ENCODE peak calls at places on chromosomes 16 and 17, in four cellular contexts. O is keratinocyte, M is HCT116, V is fibroblast of lung. X is an unnamed sample.

GRCh38 chr16:16137110-16137509 is 86.2 kb downstream of the ABCC6 start:
- DNase-seq in O (no peak), M (no peak), V (no peak), X (no peak)

GRCh38 chr17:41490620-41491019 is 910 bp upstream of the KRT36 start:
- DNase-seq in O (no peak), M (no peak), V (no peak), X (no peak)

GRCh38 chr16:19384656-19385055 is 33.0 kb upstream of the TMC5 start:
- DNase-seq in O (peak), M (peak), V (no peak), X (no peak)

GRCh38 chr17:53780320-53780719 is 42.4 kb upstream of the KIF2B start:
- DNase-seq in O (no peak), M (no peak), V (no peak), X (no peak)

GRCh38 chr17:58156839-58157803 is 8.9 kb downstream of the OR4D1 start:
- DNase-seq in O (no peak), M (no peak), V (peak), X (no peak)

GRCh38 chr17:73984981-73985380 is 218.5 kb upstream of the RPL38 start:
- DNase-seq in O (no peak), M (no peak), V (no peak), X (no peak)

GRCh38 chr17:68351395-68351794 is 60.1 kb downstream of the ARSG start:
- DNase-seq in O (no peak), M (no peak), V (peak), X (no peak)

GRCh38 chr17:489758-490329 is 137.2 kb upstream of the RPH3AL start:
- DNase-seq in O (no peak), M (no peak), V (peak), X (no peak)

GRCh38 chr17:43772877-43773648 is 5.7 kb downstream of the DUSP3 start:
- DNase-seq in O (no peak), M (no peak), V (no peak), X (no peak)

DNA sequence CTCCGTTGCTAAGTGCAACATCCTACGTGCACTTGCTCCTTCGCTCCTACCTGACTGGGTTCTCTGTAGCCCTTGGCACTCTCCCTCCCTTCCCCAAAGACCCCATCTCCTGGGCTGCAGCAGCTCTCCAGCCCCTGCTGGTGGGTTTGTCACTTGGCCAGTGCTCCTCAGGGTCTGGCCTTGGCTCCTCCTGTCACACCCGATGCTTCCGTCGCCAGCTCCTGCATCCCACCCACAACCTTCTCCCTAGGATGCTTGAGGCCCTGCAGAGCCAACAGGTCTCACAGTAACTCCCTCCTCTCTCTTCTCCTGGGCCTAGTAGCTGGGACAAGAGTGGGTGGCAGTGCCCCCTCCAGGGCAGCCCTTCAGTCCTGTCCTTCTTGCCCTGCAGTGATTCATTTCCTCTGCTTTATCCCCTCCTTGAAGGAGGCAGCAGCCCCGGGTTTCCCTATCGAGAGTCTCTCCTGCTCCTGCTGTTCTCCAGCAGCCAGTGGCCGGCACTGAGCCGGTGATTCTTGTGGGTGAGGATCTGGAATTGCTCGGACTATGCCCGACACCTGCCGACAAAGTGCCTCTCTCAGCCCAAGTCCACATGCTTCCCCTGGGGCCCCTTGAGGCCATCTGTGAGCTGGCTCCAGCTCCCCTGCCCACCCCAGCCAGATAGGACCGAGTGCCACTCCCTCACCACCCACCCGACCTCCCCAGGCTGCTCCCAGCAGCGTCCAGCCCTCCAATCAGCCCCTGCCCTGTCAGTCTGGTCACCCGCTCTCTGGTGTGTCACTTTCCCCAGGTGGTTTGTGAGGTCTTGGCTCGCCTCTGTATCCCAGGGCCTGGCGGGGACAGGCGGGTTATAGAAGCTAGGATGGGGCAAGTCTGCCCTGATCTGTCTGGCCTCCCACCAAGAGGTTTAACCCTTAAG is 3.8 kb downstream of the LITAFD start:
- DNase-seq in O (no peak), M (no peak), V (peak), X (no peak)
- H3K4me3 ChIP-seq in O (no peak), M (no peak), V (no peak), X (no peak)

GRCh38 chr17:48037036-48037881 is at the start of gene COPZ2:
- DNase-seq in O (no peak), M (no peak), V (peak), X (no peak)
- TF ChIP-seq EZH2 in O (no peak), M (no peak), V (no peak), X (no peak)

DNA sequence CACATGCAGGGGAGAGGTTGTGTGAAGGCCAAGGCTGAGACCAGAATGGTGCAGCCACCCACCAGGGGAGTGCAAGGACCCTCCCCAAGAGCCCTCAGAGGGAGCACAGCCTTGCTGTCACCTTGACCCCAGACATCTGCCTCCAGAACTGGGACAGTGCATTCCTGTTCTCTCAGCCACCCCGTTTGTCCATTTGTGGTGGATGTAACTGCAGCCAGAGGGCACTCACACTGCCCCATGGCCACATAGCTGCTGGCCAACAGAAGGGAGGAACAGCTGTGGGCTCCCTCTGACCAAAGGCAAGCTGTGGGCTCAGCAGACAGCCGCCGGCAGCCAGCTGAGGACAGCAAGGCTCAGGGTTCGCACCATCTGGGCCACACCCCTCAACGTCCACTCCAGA is 49.8 kb upstream of the KLHDC4 start:
- DNase-seq in O (no peak), M (no peak), V (no peak), X (no peak)
- H3K9ac ChIP-seq in O (no peak), M (no peak), V (no peak), X (no peak)

GRCh38 chr16:24781256-24781655 is 51.8 kb downstream of the TNRC6A start:
- DNase-seq in O (no peak), M (no peak), V (no peak), X (no peak)
- H3K4me3 ChIP-seq in O (no peak), M (no peak), V (no peak), X (no peak)

DNA sequence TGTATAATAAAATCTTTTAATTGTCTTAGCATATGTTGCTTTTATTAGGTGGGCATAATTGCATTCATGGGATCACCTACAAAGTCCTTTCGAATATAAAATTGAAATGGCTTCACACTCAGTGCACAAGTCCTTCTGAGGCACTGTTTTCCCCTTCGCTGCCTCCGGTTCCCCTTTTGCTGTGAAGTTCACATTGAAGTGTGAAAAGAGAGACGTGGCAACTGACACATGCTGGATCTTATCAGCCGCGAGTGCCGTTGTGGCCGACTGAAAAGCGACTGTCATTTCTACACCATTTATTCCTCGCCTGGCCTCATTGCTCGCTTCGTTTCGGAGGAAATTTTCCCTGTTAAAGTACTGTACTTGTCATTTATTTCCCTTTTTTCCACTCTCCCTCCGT is 423.6 kb downstream of the MAF start:
- DNase-seq in O (no peak), M (no peak), V (no peak), X (no peak)
- TF ChIP-seq EZH2 in O (no peak), M (no peak), V (no peak), X (no peak)

GRCh38 chr17:64781394-64781793 is 119.3 kb upstream of the SMURF2 start:
- DNase-seq in O (no peak), M (no peak), V (peak), X (no peak)
- H3K9ac ChIP-seq in O (peak), M (peak), V (no peak), X (no peak)

DNA sequence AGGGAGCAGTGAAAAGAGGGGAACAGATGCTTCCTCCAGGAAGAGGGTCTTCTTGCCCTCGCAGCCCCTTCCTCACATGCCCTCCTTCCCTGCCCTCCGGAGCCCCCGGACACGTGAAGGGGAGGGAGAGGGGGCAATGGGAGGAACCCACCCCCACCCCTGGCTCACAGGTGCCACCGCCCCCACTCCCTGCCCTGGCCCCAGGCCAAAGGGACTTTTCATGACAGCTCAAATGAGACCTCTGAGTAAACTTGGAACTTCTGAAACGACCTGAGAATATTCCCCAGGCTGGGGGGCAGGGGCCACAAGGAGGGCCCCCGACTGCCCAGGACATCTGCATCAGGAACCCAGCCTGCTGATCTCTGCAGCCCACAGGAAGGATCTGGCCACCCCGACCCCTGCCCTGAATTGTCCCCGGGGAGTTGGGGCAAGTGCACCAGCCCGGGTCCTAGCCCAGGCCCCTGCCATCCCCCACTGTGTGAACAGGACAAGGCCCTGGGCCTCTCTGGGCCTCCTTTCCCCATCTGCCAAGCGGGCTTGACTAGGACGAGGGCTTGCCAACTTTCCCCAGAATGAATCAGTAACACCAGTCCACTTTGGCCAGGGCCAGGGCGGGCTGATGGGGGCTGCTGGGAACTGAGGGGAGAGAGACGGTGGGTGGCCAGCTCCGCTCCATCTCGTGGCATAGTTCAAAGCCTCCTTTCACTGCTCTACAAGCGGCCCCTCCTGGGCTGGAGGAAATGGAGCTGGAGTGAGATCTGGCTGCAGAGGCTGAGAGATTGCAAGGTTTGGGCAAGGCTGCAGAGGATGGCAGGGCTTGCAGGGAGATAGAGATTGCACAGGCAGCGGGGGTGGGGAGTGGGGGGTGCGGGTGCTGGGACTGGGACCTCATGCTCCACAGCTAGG is 3.8 kb downstream of the IL21R start:
- DNase-seq in O (no peak), M (no peak), V (peak), X (no peak)
- H3K4me3 ChIP-seq in O (no peak), M (no peak), V (no peak), X (no peak)

DNA sequence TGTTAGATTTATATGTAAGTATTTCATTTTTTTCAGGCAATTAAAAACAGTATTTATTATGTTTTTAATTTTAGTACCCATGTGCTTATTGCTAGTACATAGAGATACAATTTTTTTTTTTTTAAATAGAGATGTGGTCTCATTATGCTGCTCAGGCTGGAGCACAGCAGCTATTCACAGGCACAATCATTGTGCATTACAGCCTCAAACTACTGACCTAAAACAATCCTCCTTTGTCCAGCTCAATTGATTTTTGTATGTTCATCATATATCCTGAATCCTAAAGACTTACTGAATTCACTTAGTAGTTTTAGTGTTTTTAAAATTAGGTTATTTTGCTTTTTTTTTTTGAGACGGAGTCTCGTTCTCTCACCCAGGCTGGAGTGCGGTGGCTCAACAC is 26.3 kb downstream of the SPECC1 start:
- DNase-seq in O (no peak), M (no peak), V (no peak), X (no peak)
- TF ChIP-seq EZH2 in O (no peak), M (no peak), V (no peak), X (no peak)